ENCODE peak calls at places on chromosomes 13 and 19, in nine cellular contexts. T is CD8-positive, alpha-beta T cell; S is ecto neural progenitor cell; W is activated CD4-positive, alpha-beta T cell treated with anti-CD3 and anti-CD28 coated beads for 1 hour; L is hepatic stellate cell; X is progenitor cell of endocrine pancreas; P is uterus; O is ACHN; H is spleen. J is an unnamed sample.

GRCh38 chr13:33186851-33187250 is 98.7 kb downstream of the STARD13 start:
- DNase-seq in O (peak), P (no peak), S (no peak), H (no peak), W (no peak), L (peak), T (no peak), X (no peak), J (peak)

GRCh38 chr13:79684426-79684825 is 203.5 kb downstream of the NDFIP2 start:
- DNase-seq in O (no peak), H (no peak), X (no peak), S (no peak), L (no peak), T (no peak), W (no peak), P (no peak), J (no peak)

GRCh38 chr13:33033361-33033812 is 17.2 kb downstream of the KL start:
- DNase-seq in O (no peak), P (no peak), W (no peak), X (no peak), L (no peak), H (no peak), T (peak), S (no peak), J (no peak)

GRCh38 chr19:18594824-18595373 is 6.3 kb downstream of the REX1BD start:
- DNase-seq in L (no peak), T (no peak), W (no peak), O (no peak), H (no peak), P (no peak), X (no peak), S (no peak), J (no peak)

GRCh38 chr19:16896913-16897571 is 8.2 kb downstream of the F2RL3 start:
- DNase-seq in P (peak), S (peak), H (peak), W (peak), X (peak), O (peak), L (peak), T (peak), J (peak)

GRCh38 chr19:50333737-50334617 is 4.8 kb upstream of the KCNC3 start:
- DNase-seq in T (peak), W (peak), S (peak), L (peak), P (peak), X (peak), H (peak), O (peak), J (peak)

GRCh38 chr19:29666634-29667389 is 1.6 kb downstream of the PLEKHF1 start:
- DNase-seq in O (peak), L (peak), S (peak), W (no peak), T (peak), X (no peak), P (peak), H (peak), J (no peak)

GRCh38 chr19:48558018-48558684 is 6.2 kb downstream of the SULT2B1 start:
- DNase-seq in X (no peak), O (peak), S (no peak), T (no peak), P (no peak), W (no peak), H (no peak), L (peak), J (no peak)

GRCh38 chr19:31356587-31357314 is 7.5 kb upstream of the TSHZ3 start:
- DNase-seq in S (peak), P (no peak), X (no peak), H (peak), O (no peak), T (peak), W (no peak), L (no peak), J (no peak)

GRCh38 chr13:39415003-39415402 is 188.0 kb downstream of the LHFPL6 start:
- DNase-seq in O (no peak), W (no peak), T (no peak), L (no peak), S (no peak), P (peak), H (no peak), X (no peak), J (no peak)

GRCh38 chr19:2478756-2479555 is 3.0 kb downstream of the GADD45B start:
- DNase-seq in P (peak), T (peak), W (peak), X (no peak), H (peak), L (peak), S (no peak), O (peak), J (no peak)

GRCh38 chr13:91277013-91277676 is 70.3 kb upstream of the MIR17HG start:
- DNase-seq in O (no peak), P (no peak), T (no peak), L (no peak), S (no peak), W (no peak), X (no peak), H (no peak), J (no peak)

GRCh38 chr13:35475960-35476943 is at the start of gene MAB21L1:
- DNase-seq in L (no peak), X (no peak), O (no peak), T (no peak), H (peak), P (no peak), S (peak), W (no peak), J (no peak)

GRCh38 chr13:33624253-33624652 is 193.7 kb upstream of the RFC3 start:
- DNase-seq in S (no peak), H (no peak), T (no peak), O (no peak), W (no peak), P (no peak), L (no peak), X (no peak), J (no peak)